ENCODE peak calls at places on chromosomes 5 and 9, in nine cellular contexts. N, E, Q, Y, G, B, O, P and T are unnamed samples.

GRCh38 chr9:108258640-108259039 is 597.1 kb downstream of the ACTL7B start:
- DNase-seq in N (no peak), E (no peak), Q (no peak), Y (no peak), G (no peak), B (no peak), O (no peak), P (no peak), T (no peak)

GRCh38 chr9:109918359-109919163 is 138.6 kb downstream of the PALM2AKAP2 start:
- DNase-seq in N (no peak), E (no peak), Q (no peak), Y (no peak), G (no peak), B (no peak), O (no peak), P (peak), T (no peak)

GRCh38 chr5:17374157-17374556 is 123.9 kb upstream of the TAF11L2 start:
- DNase-seq in N (no peak), E (no peak), Q (no peak), Y (no peak), G (peak), B (no peak), O (no peak), P (no peak), T (no peak)

GRCh38 chr5:176775409-176775808 is 35.0 kb upstream of the UNC5A start:
- DNase-seq in N (no peak), E (no peak), Q (no peak), Y (no peak), G (no peak), B (no peak), O (peak), P (no peak), T (no peak)

GRCh38 chr5:136434795-136435194 is 69.5 kb upstream of the TRPC7 start:
- DNase-seq in N (no peak), E (no peak), Q (no peak), Y (no peak), G (no peak), B (no peak), O (no peak), P (no peak), T (no peak)

GRCh38 chr5:36414869-36415282 is 113.2 kb upstream of the RANBP3L start:
- DNase-seq in N (no peak), E (no peak), Q (no peak), Y (peak), G (peak), B (peak), O (no peak), P (no peak), T (peak)

GRCh38 chr5:10590226-10591047 is 26.6 kb downstream of the ANKRD33B start:
- DNase-seq in N (no peak), E (peak), Q (no peak), Y (no peak), G (peak), B (peak), O (no peak), P (no peak), T (no peak)

GRCh38 chr9:83992407-83992806 is 11.8 kb downstream of the RMI1 start:
- DNase-seq in N (no peak), E (no peak), Q (no peak), Y (no peak), G (peak), B (peak), O (no peak), P (no peak), T (no peak)

GRCh38 chr9:15086096-15087030 is 176.1 kb upstream of the FREM1 start:
- DNase-seq in N (no peak), E (no peak), Q (no peak), Y (no peak), G (no peak), B (no peak), O (no peak), P (no peak), T (no peak)

GRCh38 chr9:93064392-93065124 is 6.1 kb downstream of the SUSD3 start:
- DNase-seq in N (peak), E (no peak), Q (peak), Y (no peak), G (no peak), B (no peak), O (peak), P (peak), T (no peak)

GRCh38 chr9:129102791-129103594 is 7.6 kb downstream of the CRAT start:
- DNase-seq in N (no peak), E (peak), Q (no peak), Y (peak), G (peak), B (peak), O (no peak), P (peak), T (peak)

GRCh38 chr5:5828619-5829018 is 406.1 kb downstream of the ICE1 start:
- DNase-seq in N (no peak), E (no peak), Q (no peak), Y (no peak), G (no peak), B (no peak), O (no peak), P (no peak), T (no peak)

GRCh38 chr5:125002727-125003598 is 256.5 kb upstream of the ZNF608 start:
- DNase-seq in N (no peak), E (no peak), Q (no peak), Y (no peak), G (peak), B (no peak), O (no peak), P (no peak), T (no peak)

GRCh38 chr9:26034776-26035175 is 356.5 kb upstream of the TUSC1 start:
- DNase-seq in N (no peak), E (no peak), Q (no peak), Y (no peak), G (no peak), B (no peak), O (no peak), P (no peak), T (no peak)

GRCh38 chr9:137073992-137074399 is 3.3 kb upstream of the UAP1L1 start:
- DNase-seq in N (no peak), E (no peak), Q (no peak), Y (no peak), G (no peak), B (no peak), O (no peak), P (no peak), T (no peak)

GRCh38 chr9:36763778-36764177 is 191.1 kb downstream of the MELK start:
- DNase-seq in N (no peak), E (no peak), Q (no peak), Y (no peak), G (no peak), B (no peak), O (no peak), P (no peak), T (no peak)

GRCh38 chr5:73405691-73406090 is 42.9 kb downstream of the FOXD1 start:
- DNase-seq in N (no peak), E (no peak), Q (no peak), Y (no peak), G (peak), B (no peak), O (no peak), P (no peak), T (no peak)

GRCh38 chr5:6745706-6746217 is 32.5 kb downstream of the TENT4A start:
- DNase-seq in N (no peak), E (no peak), Q (no peak), Y (peak), G (peak), B (peak), O (no peak), P (peak), T (peak)

GRCh38 chr5:61417851-61418250 is 85.8 kb downstream of the ZSWIM6 start:
- DNase-seq in N (no peak), E (no peak), Q (no peak), Y (no peak), G (no peak), B (no peak), O (no peak), P (no peak), T (no peak)

GRCh38 chr5:88660947-88661869 is 221.8 kb downstream of the MEF2C start:
- DNase-seq in N (no peak), E (no peak), Q (no peak), Y (peak), G (peak), B (peak), O (no peak), P (peak), T (peak)

GRCh38 chr9:115367780-115368179 is 249.8 kb upstream of the TNC start:
- DNase-seq in N (no peak), E (no peak), Q (no peak), Y (no peak), G (no peak), B (peak), O (no peak), P (no peak), T (no peak)

GRCh38 chr5:1104327-1105006 is 7.4 kb downstream of the SLC12A7 start:
- DNase-seq in N (no peak), E (no peak), Q (no peak), Y (no peak), G (no peak), B (no peak), O (no peak), P (no peak), T (no peak)

GRCh38 chr5:41903382-41903891 is 707 bp upstream of the RIMOC1 start:
- DNase-seq in N (no peak), E (no peak), Q (no peak), Y (no peak), G (no peak), B (no peak), O (no peak), P (no peak), T (no peak)

GRCh38 chr5:75675779-75676178 is 41.5 kb downstream of the POC5 start:
- DNase-seq in N (no peak), E (no peak), Q (no peak), Y (no peak), G (no peak), B (no peak), O (no peak), P (no peak), T (no peak)

GRCh38 chr5:51544386-51544785 is 161.1 kb downstream of the ISL1 start:
- DNase-seq in N (no peak), E (no peak), Q (no peak), Y (no peak), G (peak), B (no peak), O (no peak), P (no peak), T (no peak)

GRCh38 chr9:122402403-122403268 is 31.8 kb downstream of the PTGS1 start:
- DNase-seq in N (no peak), E (peak), Q (no peak), Y (no peak), G (peak), B (peak), O (no peak), P (peak), T (peak)

GRCh38 chr5:142644640-142645361 is 41.1 kb downstream of the FGF1 start:
- DNase-seq in N (no peak), E (peak), Q (no peak), Y (peak), G (peak), B (peak), O (no peak), P (no peak), T (peak)

GRCh38 chr5:94064025-94064424 is 322.6 kb upstream of the POU5F2 start:
- DNase-seq in N (no peak), E (no peak), Q (no peak), Y (no peak), G (no peak), B (no peak), O (no peak), P (no peak), T (no peak)

GRCh38 chr5:150605546-150605945 is 34.9 kb upstream of the SYNPO start:
- DNase-seq in N (no peak), E (no peak), Q (no peak), Y (no peak), G (no peak), B (no peak), O (no peak), P (no peak), T (no peak)

GRCh38 chr9:114784721-114785253 is 21.1 kb downstream of the TNFSF15 start:
- DNase-seq in N (no peak), E (no peak), Q (no peak), Y (no peak), G (no peak), B (no peak), O (no peak), P (no peak), T (no peak)

GRCh38 chr9:69097053-69097452 is 61.5 kb downstream of the FXN start:
- DNase-seq in N (no peak), E (no peak), Q (no peak), Y (no peak), G (peak), B (peak), O (no peak), P (no peak), T (no peak)

GRCh38 chr5:132414634-132415377 is 45.3 kb downstream of the SLC22A5 start:
- DNase-seq in N (no peak), E (no peak), Q (no peak), Y (no peak), G (peak), B (peak), O (no peak), P (no peak), T (no peak)

GRCh38 chr5:167726641-167727040 is 564.8 kb upstream of the WWC1 start:
- DNase-seq in N (no peak), E (no peak), Q (no peak), Y (no peak), G (peak), B (no peak), O (no peak), P (no peak), T (no peak)

GRCh38 chr5:128111818-128112448 is 28.4 kb downstream of the SLC12A2 start:
- DNase-seq in N (no peak), E (no peak), Q (no peak), Y (no peak), G (peak), B (peak), O (no peak), P (no peak), T (no peak)

GRCh38 chr5:133155326-133155969 is 103.6 kb downstream of the HSPA4 start:
- DNase-seq in N (no peak), E (no peak), Q (no peak), Y (no peak), G (no peak), B (no peak), O (no peak), P (no peak), T (no peak)

GRCh38 chr9:8356406-8356805 is 556.8 kb upstream of the DMAC1 start:
- DNase-seq in N (no peak), E (no peak), Q (no peak), Y (no peak), G (no peak), B (no peak), O (no peak), P (no peak), T (no peak)